ENCODE peak calls at places on chromosomes 5 and 9, in eight cellular contexts. M, C, E, R, L, W, T and V are unnamed samples.

GRCh38 chr5:158884827-158885512 is 214.7 kb downstream of the EBF1 start:
- DNase-seq in M (no peak), C (no peak), E (no peak), R (no peak), L (no peak), W (no peak), T (no peak), V (no peak)

GRCh38 chr5:59261969-59262368 is 631.6 kb downstream of the PDE4D start:
- DNase-seq in M (no peak), C (no peak), E (no peak), R (no peak), L (no peak), W (no peak), T (no peak), V (no peak)

GRCh38 chr5:158590936-158591863 is 508.5 kb downstream of the EBF1 start:
- DNase-seq in M (no peak), C (peak; percentile 27), E (no peak), R (no peak), L (no peak), W (no peak), T (peak; percentile 6), V (peak; percentile 35)

GRCh38 chr9:70639853-70640814 is 225.7 kb upstream of the KLF9 start:
- DNase-seq in M (peak; percentile 62), C (peak; percentile 64), E (no peak), R (no peak), L (no peak), W (peak; percentile 36), T (peak; percentile 27), V (peak; percentile 55)

GRCh38 chr5:169637085-169637855 is at the start of gene DOCK2:
- DNase-seq in M (no peak), C (peak; percentile 38), E (peak; percentile 27), R (peak; percentile 84), L (peak; percentile 42), W (peak; percentile 85), T (peak; percentile 43), V (no peak)

GRCh38 chr5:150258126-150258525 is 31.4 kb downstream of the CAMK2A start:
- DNase-seq in M (no peak), C (no peak), E (no peak), R (no peak), L (no peak), W (peak; percentile 3), T (no peak), V (no peak)

GRCh38 chr5:126363658-126364057 is 59.6 kb upstream of the GRAMD2B start:
- DNase-seq in M (no peak), C (no peak), E (no peak), R (no peak), L (no peak), W (no peak), T (no peak), V (no peak)

GRCh38 chr9:129075996-129076639 is 4.8 kb upstream of the DOLPP1 start:
- DNase-seq in M (no peak), C (no peak), E (no peak), R (no peak), L (no peak), W (no peak), T (no peak), V (no peak)

GRCh38 chr9:4356306-4356705 is 56.4 kb upstream of the GLIS3 start:
- DNase-seq in M (peak; percentile 88), C (no peak), E (no peak), R (no peak), L (no peak), W (no peak), T (no peak), V (no peak)

GRCh38 chr5:157563373-157564148 is 12.0 kb downstream of the ADAM19 start:
- DNase-seq in M (peak; percentile 52), C (peak; percentile 82), E (no peak), R (no peak), L (no peak), W (no peak), T (peak; percentile 19), V (peak; percentile 86)

GRCh38 chr9:70954126-70954525 is 167.3 kb downstream of the TRPM3 start:
- DNase-seq in M (peak; percentile 6), C (peak; percentile 85), E (no peak), R (no peak), L (no peak), W (no peak), T (no peak), V (peak; percentile 97)

GRCh38 chr5:97266576-97266975 is 83.5 kb upstream of the RIOK2 start:
- DNase-seq in M (peak; percentile 35), C (no peak), E (no peak), R (no peak), L (no peak), W (no peak), T (peak; percentile 3), V (no peak)

GRCh38 chr5:107455111-107455544 is 215.6 kb downstream of the EFNA5 start:
- DNase-seq in M (no peak), C (peak; percentile 18), E (no peak), R (no peak), L (no peak), W (no peak), T (no peak), V (peak; percentile 72)

GRCh38 chr9:111926421-111926875 is 29.8 kb downstream of the UGCG start:
- DNase-seq in M (peak; percentile 95), C (peak; percentile 66), E (peak; percentile 10), R (no peak), L (peak; percentile 30), W (peak; percentile 90), T (peak; percentile 62), V (no peak)

GRCh38 chr5:41112486-41113455 is 41.6 kb upstream of the MROH2B start:
- DNase-seq in M (no peak), C (no peak), E (no peak), R (no peak), L (no peak), W (no peak), T (no peak), V (no peak)

GRCh38 chr9:125593581-125593980 is 113.4 kb downstream of the MAPKAP1 start:
- DNase-seq in M (peak; percentile 63), C (no peak), E (no peak), R (no peak), L (no peak), W (no peak), T (no peak), V (no peak)

GRCh38 chr9:738209-738915 is 103.1 kb upstream of the DMRT1 start:
- DNase-seq in M (no peak), C (peak; percentile 85), E (no peak), R (no peak), L (no peak), W (no peak), T (peak; percentile 41), V (peak; percentile 92)